ENCODE peak calls at places on chromosomes 1 and 21, in seven cellular contexts. Y is stimulated activated CD4-positive, alpha-beta T cell treated with anti-CD3 and anti-CD28 coated beads, Interleukin-15, amount 100 ng/mL, for 48 hours; R is iris pigment epithelial cell; C is neural crest cell; N is activated CD4-positive, CD25-positive, alpha-beta regulatory T cell treated with anti-CD3 and anti-CD28 coated beads, Interleukin-2, amount 50 U/mL, for 72 hours; J is A172; K is activated CD4-positive, alpha-beta T cell treated with anti-CD3 and anti-CD28 coated beads, Interleukin-2, amount 10 ng/mL, durations not matched to agents 7 days and 5 days. F is an unnamed sample.

GRCh38 chr1:16260814-16261213 is 23.8 kb upstream of the CPLANE2 start:
- DNase-seq in Y (no peak), R (peak; percentile 76), C (no peak), N (no peak), J (peak; percentile 30), K (no peak), F (no peak)

GRCh38 chr1:213649373-213649772 is 338.4 kb upstream of the PROX1 start:
- DNase-seq in Y (no peak), R (no peak), C (no peak), N (no peak), J (no peak), K (no peak), F (no peak)

GRCh38 chr1:27832762-27833161 is 2.2 kb downstream of the PPP1R8 start:
- DNase-seq in Y (no peak), R (peak; percentile 65), C (no peak), N (no peak), J (peak; percentile 14), K (no peak), F (peak; percentile 27)

GRCh38 chr1:202967684-202968281 is 726 bp upstream of the CYB5R1 start:
- DNase-seq in Y (no peak), R (peak; percentile 20), C (no peak), N (no peak), J (no peak), K (peak; percentile 48), F (no peak)

GRCh38 chr1:26938659-26939025 is 17.1 kb downstream of the NUDC start:
- DNase-seq in Y (no peak), R (no peak), C (no peak), N (no peak), J (no peak), K (no peak), F (no peak)

GRCh38 chr1:77048615-77049005 is 170.6 kb downstream of the PIGK start:
- DNase-seq in Y (no peak), R (no peak), C (no peak), N (no peak), J (no peak), K (no peak), F (no peak)

GRCh38 chr21:30340714-30341573 is 3.5 kb upstream of the KRTAP27-1 start:
- DNase-seq in Y (peak; percentile 7), R (peak; percentile 55), C (peak; percentile 61), N (no peak), J (peak; percentile 25), K (no peak), F (no peak)

GRCh38 chr1:3821004-3821933 is 25.0 kb upstream of the LRRC47 start:
- DNase-seq in Y (no peak), R (no peak), C (no peak), N (no peak), J (no peak), K (no peak), F (no peak)

GRCh38 chr1:205061665-205062069 is 18.7 kb downstream of the CNTN2 start:
- DNase-seq in Y (peak; percentile 71), R (peak; percentile 49), C (peak; percentile 99), N (peak; percentile 71), J (peak; percentile 83), K (peak; percentile 84), F (peak; percentile 32)

GRCh38 chr1:211639500-211640361 is 35.7 kb downstream of the NEK2 start:
- DNase-seq in Y (no peak), R (peak; percentile 96), C (no peak), N (no peak), J (peak; percentile 75), K (no peak), F (peak; percentile 52)

GRCh38 chr1:165456114-165456513 is 11.2 kb upstream of the RXRG start:
- DNase-seq in Y (no peak), R (no peak), C (no peak), N (no peak), J (no peak), K (no peak), F (no peak)

GRCh38 chr1:162541619-162542141 is 19.8 kb upstream of the UAP1 start:
- DNase-seq in Y (no peak), R (peak; percentile 97), C (no peak), N (no peak), J (peak; percentile 99), K (no peak), F (peak; percentile 78)

GRCh38 chr1:235426143-235426542 is 58.9 kb downstream of the TBCE start:
- DNase-seq in Y (no peak), R (no peak), C (no peak), N (no peak), J (no peak), K (no peak), F (no peak)

GRCh38 chr1:46001087-46001785 is 131.2 kb downstream of the PIK3R3 start:
- DNase-seq in Y (no peak), R (no peak), C (no peak), N (no peak), J (no peak), K (no peak), F (no peak)

GRCh38 chr1:190475394-190476250 is 2.0 kb downstream of the BRINP3 start:
- DNase-seq in Y (no peak), R (no peak), C (no peak), N (no peak), J (no peak), K (no peak), F (no peak)

GRCh38 chr21:40844935-40845334 is 2.0 kb downstream of the DSCAM start:
- DNase-seq in Y (no peak), R (no peak), C (no peak), N (no peak), J (no peak), K (no peak), F (no peak)

GRCh38 chr1:160726498-160727391 is 12.3 kb upstream of the SLAMF7 start:
- DNase-seq in Y (peak; percentile 44), R (peak; percentile 76), C (peak; percentile 50), N (no peak), J (peak; percentile 85), K (peak; percentile 79), F (peak; percentile 2)

GRCh38 chr21:32352556-32352955 is 40.3 kb downstream of the URB1 start:
- DNase-seq in Y (no peak), R (no peak), C (no peak), N (no peak), J (no peak), K (no peak), F (no peak)

GRCh38 chr1:53393325-53393792 is 65.5 kb upstream of the LRP8 start:
- DNase-seq in Y (peak; percentile 48), R (peak; percentile 50), C (peak; percentile 96), N (peak; percentile 82), J (peak; percentile 40), K (peak; percentile 69), F (peak; percentile 30)

GRCh38 chr1:47887959-47888629 is 109.1 kb downstream of the TRABD2B start:
- DNase-seq in Y (no peak), R (no peak), C (no peak), N (no peak), J (no peak), K (no peak), F (no peak)

GRCh38 chr1:199322278-199322677 is 683.4 kb downstream of the PTPRC start:
- DNase-seq in Y (no peak), R (no peak), C (no peak), N (no peak), J (no peak), K (no peak), F (no peak)

GRCh38 chr1:201676061-201676644 is 137.2 kb downstream of the NAV1 start:
- DNase-seq in Y (no peak), R (peak; percentile 53), C (no peak), N (no peak), J (peak; percentile 36), K (no peak), F (no peak)

GRCh38 chr1:226882187-226882586 is 11.8 kb downstream of the PSEN2 start:
- DNase-seq in Y (no peak), R (peak; percentile 9), C (no peak), N (no peak), J (no peak), K (peak; percentile 41), F (no peak)

GRCh38 chr1:168469690-168470089 is 74.1 kb downstream of the XCL2 start:
- DNase-seq in Y (peak; percentile 20), R (peak; percentile 61), C (no peak), N (no peak), J (peak; percentile 94), K (peak; percentile 29), F (peak; percentile 97)

GRCh38 chr1:25710583-25711347 is 89.2 kb upstream of the SELENON start:
- DNase-seq in Y (no peak), R (peak; percentile 44), C (no peak), N (no peak), J (no peak), K (no peak), F (no peak)

F was measured in HFF-Myc.